ENCODE peak calls at places on chromosomes 6 and 20, in seven cellular contexts. Z is AG04450, Y is tibial nerve, W is type B pancreatic cell, C is endothelial cell, A is heart left ventricle, I is mammary epithelial cell. X is an unnamed sample.

GRCh38 chr6:16333580-16333979 is 95.2 kb downstream of the GMPR start:
- DNase-seq in Z (no peak), Y (no peak), W (no peak), C (no peak), A (no peak), I (peak; percentile 86), X (no peak)

GRCh38 chr20:35122787-35123405 is 24.2 kb downstream of the EDEM2 start:
- DNase-seq in Z (no peak), Y (no peak), W (no peak), C (no peak), A (no peak), I (no peak), X (no peak)

GRCh38 chr20:19783966-19784401 is 25.9 kb downstream of the RIN2 start:
- DNase-seq in Z (peak; percentile 59), Y (no peak), W (no peak), C (no peak), A (peak; percentile 42), I (peak; percentile 74), X (no peak)

GRCh38 chr20:46199198-46199597 is 81.1 kb downstream of the CD40 start:
- DNase-seq in Z (no peak), Y (no peak), W (no peak), C (no peak), A (no peak), I (no peak), X (no peak)

GRCh38 chr6:159217595-159218275 is 48.5 kb downstream of the FNDC1 start:
- DNase-seq in Z (peak; percentile 3), Y (no peak), W (no peak), C (peak; percentile 65), A (no peak), I (no peak), X (no peak)

GRCh38 chr20:44092551-44093248 is 94.3 kb downstream of the JPH2 start:
- DNase-seq in Z (no peak), Y (no peak), W (no peak), C (peak; percentile 46), A (no peak), I (peak; percentile 38), X (no peak)

GRCh38 chr20:2874456-2874855 is 1.2 kb downstream of the PTPRA start:
- DNase-seq in Z (no peak), Y (no peak), W (no peak), C (no peak), A (no peak), I (no peak), X (no peak)

GRCh38 chr6:149064026-149065017 is 253.2 kb upstream of the TAB2 start:
- DNase-seq in Z (no peak), Y (no peak), W (no peak), C (no peak), A (no peak), I (no peak), X (no peak)

GRCh38 chr6:46491201-46491788 is at the start of gene RCAN2:
- DNase-seq in Z (no peak), Y (peak; percentile 16), W (peak; percentile 76), C (peak; percentile 74), A (peak; percentile 82), I (peak; percentile 42), X (no peak)

GRCh38 chr6:35687658-35688604 is 784 bp downstream of the FKBP5 start:
- DNase-seq in Z (no peak), Y (peak; percentile 55), W (peak; percentile 70), C (peak; percentile 40), A (peak; percentile 56), I (peak; percentile 63), X (no peak)

GRCh38 chr6:167819640-167820039 is 7.1 kb upstream of the AFDN start:
- DNase-seq in Z (no peak), Y (no peak), W (no peak), C (no peak), A (no peak), I (no peak), X (no peak)

GRCh38 chr20:8060977-8061376 is 41.4 kb upstream of the TMX4 start:
- DNase-seq in Z (no peak), Y (no peak), W (no peak), C (no peak), A (no peak), I (no peak), X (no peak)

GRCh38 chr6:31172973-31173384 is 2.5 kb upstream of the POU5F1 start:
- DNase-seq in Z (no peak), Y (no peak), W (no peak), C (no peak), A (no peak), I (no peak), X (no peak)

GRCh38 chr20:57878803-57879424 is 169.1 kb upstream of the PMEPA1 start:
- DNase-seq in Z (no peak), Y (no peak), W (peak; percentile 43), C (no peak), A (no peak), I (no peak), X (no peak)

GRCh38 chr6:52642381-52642780 is 28.5 kb upstream of the TMEM14A start:
- DNase-seq in Z (no peak), Y (no peak), W (no peak), C (no peak), A (no peak), I (no peak), X (no peak)

GRCh38 chr20:22248052-22248667 is 336.2 kb downstream of the FOXA2 start:
- DNase-seq in Z (no peak), Y (peak; percentile 33), W (no peak), C (peak; percentile 57), A (no peak), I (no peak), X (no peak)

GRCh38 chr6:159969204-159969912 is 476 bp downstream of the IGF2R start:
- DNase-seq in Z (no peak), Y (no peak), W (peak; percentile 75), C (peak; percentile 65), A (peak; percentile 48), I (peak; percentile 29), X (no peak)

GRCh38 chr6:2224847-2225382 is 20.5 kb downstream of the GMDS start:
- DNase-seq in Z (no peak), Y (no peak), W (no peak), C (no peak), A (no peak), I (no peak), X (no peak)

GRCh38 chr6:148969679-148970078 is 222.8 kb downstream of the UST start:
- DNase-seq in Z (peak; percentile 86), Y (peak; percentile 46), W (no peak), C (no peak), A (no peak), I (no peak), X (no peak)

GRCh38 chr6:114327074-114327473 is 15.7 kb downstream of the HS3ST5 start:
- DNase-seq in Z (no peak), Y (no peak), W (no peak), C (no peak), A (no peak), I (no peak), X (no peak)

GRCh38 chr6:155580904-155581303 is 125.3 kb upstream of the NOX3 start:
- DNase-seq in Z (no peak), Y (no peak), W (no peak), C (no peak), A (no peak), I (no peak), X (no peak)
- TF ChIP-seq CTCF in Z (peak; percentile 18), Y (no peak), W (peak; percentile 39), C (no peak), A (no peak), I (no peak), X (no peak)

DNA sequence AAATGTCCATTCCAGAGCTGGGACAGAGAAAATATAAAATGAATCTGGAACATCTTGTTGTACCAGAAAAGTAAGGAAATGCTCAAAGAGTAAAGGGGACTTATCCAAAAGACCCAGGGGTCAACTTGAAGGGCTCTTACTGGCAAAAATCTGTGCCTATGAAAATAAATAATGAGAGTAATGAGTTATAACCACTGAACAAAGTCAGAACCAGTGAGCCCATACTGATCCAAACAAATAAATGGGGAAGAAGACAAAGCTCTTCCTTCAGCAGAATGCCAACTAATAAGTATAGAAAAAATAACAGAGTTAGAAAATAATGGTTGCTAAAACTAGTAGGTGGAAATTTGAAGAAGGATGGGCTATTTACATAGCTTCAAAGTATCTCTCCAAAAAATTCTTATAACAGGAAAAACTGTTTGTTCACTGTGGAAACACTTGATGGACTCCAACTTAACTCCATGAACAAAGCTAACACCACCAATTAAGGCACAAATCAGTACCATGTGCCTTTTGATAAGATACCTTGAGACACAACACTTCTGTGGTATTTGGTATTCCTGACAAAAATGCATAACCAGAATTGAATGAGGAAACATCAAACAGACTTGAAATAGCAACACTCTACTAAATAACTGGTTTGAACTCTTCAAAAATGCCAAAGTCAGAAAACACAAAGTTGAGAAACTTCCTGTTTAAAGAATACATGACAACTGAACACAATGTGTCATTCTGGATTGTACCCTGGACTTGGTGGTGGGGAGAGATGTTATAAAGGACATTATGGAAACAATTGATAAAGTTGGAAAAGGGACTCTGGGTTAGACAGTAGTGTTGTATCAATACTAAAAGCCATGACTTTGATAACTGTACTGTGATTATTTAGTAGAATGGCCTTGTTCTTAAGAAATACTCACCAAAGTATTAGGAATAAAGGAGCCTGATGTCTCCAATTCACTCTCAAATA is 197.5 kb downstream of the ISM1 start:
- DNase-seq in Z (no peak), Y (no peak), W (no peak), C (no peak), A (no peak), I (no peak), X (no peak)
- TF ChIP-seq CTCF in Z (no peak), Y (no peak), W (no peak), C (no peak), A (no peak), I (no peak), X (no peak)

DNA sequence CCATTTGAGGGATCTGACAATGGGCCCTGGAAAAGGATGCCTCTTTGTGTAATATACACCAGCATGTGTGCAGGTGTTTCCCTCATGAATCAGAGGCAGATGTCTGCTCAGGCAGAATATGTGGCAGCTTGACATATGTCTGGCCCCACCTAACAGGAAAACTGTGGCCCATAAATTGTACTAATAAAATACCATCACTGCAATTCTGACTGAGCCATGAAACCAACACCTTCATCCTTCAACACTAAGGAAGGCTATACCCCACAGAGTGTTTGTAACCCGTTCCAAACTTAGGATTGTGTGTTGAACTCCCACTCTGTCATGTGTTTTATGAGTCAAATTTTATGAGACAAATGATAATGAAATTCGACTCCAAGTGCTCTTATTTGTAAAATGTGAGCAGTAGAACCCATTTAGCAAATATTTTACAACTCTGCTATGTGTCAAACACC is 22.7 kb downstream of the LAMA4 start:
- DNase-seq in Z (no peak), Y (no peak), W (no peak), C (no peak), A (no peak), I (peak; percentile 68), X (no peak)
- TF ChIP-seq CTCF in Z (no peak), Y (no peak), W (no peak), C (no peak), A (no peak), I (no peak), X (no peak)

GRCh38 chr6:100880149-100880900 is 804 bp downstream of the ASCC3 start:
- DNase-seq in Z (no peak), Y (no peak), W (no peak), C (no peak), A (no peak), I (no peak), X (no peak)

GRCh38 chr6:100880901-100881706 is at the start of gene ASCC3:
- DNase-seq in Z (peak; percentile 53), Y (peak; percentile 76), W (peak; percentile 92), C (peak; percentile 89), A (peak; percentile 95), I (peak; percentile 93), X (peak; percentile 50)

GRCh38 chr6:100886078-100886477 is 4.9 kb upstream of the ASCC3 start:
- DNase-seq in Z (peak; percentile 10), Y (no peak), W (no peak), C (no peak), A (no peak), I (peak; percentile 16), X (no peak)

GRCh38 chr6:100881707-100882040 is 545 bp upstream of the ASCC3 start:
- DNase-seq in Z (no peak), Y (no peak), W (no peak), C (no peak), A (no peak), I (no peak), X (no peak)

GRCh38 chr6:100883347-100883746 is 2.2 kb upstream of the ASCC3 start:
- DNase-seq in Z (no peak), Y (no peak), W (no peak), C (no peak), A (no peak), I (no peak), X (no peak)
- TF ChIP-seq CTCF in Z (no peak), Y (no peak), W (no peak), C (no peak), A (no peak), I (no peak), X (no peak)

X was measured in omental fat pad.